ENCODE peak calls at places on chromosomes 16 and 17, in six cellular contexts. F, B, N, I, G and E are unnamed samples.

GRCh38 chr17:55149485-55149884 is 115.3 kb upstream of the HLF start:
- DNase-seq in N (no peak), B (no peak), G (peak), I (no peak), F (no peak), E (no peak)

GRCh38 chr17:74361613-74362391 is at the start of gene BTBD17:
- DNase-seq in G (peak), N (peak), F (peak), I (peak), B (peak), E (no peak)

GRCh38 chr16:30184430-30185140 is 1.2 kb downstream of the CORO1A start:
- DNase-seq in I (peak), N (peak), G (no peak), B (peak), F (peak), E (no peak)

GRCh38 chr17:32482568-32483320 is 4.0 kb upstream of the CDK5R1 start:
- DNase-seq in B (no peak), G (peak), F (no peak), I (no peak), N (no peak), E (no peak)

GRCh38 chr17:39069114-39069756 is 82.2 kb downstream of the PLXDC1 start:
- DNase-seq in N (no peak), G (peak), B (no peak), I (no peak), F (no peak), E (no peak)

GRCh38 chr17:39944393-39944711 is 16.8 kb downstream of the LRRC3C start:
- DNase-seq in B (no peak), G (no peak), F (no peak), I (no peak), N (no peak), E (no peak)

GRCh38 chr16:69318911-69319289 is 7.8 kb downstream of the VPS4A start:
- DNase-seq in I (no peak), B (peak), N (no peak), F (no peak), G (no peak), E (no peak)

GRCh38 chr17:5419959-5420653 is at the start of gene RPAIN:
- DNase-seq in B (peak), I (peak), G (peak), N (peak), F (peak), E (no peak)

GRCh38 chr16:23729503-23730424 is 16.7 kb upstream of the ERN2 start:
- DNase-seq in N (no peak), G (peak), F (peak), B (no peak), I (peak), E (no peak)

DNA sequence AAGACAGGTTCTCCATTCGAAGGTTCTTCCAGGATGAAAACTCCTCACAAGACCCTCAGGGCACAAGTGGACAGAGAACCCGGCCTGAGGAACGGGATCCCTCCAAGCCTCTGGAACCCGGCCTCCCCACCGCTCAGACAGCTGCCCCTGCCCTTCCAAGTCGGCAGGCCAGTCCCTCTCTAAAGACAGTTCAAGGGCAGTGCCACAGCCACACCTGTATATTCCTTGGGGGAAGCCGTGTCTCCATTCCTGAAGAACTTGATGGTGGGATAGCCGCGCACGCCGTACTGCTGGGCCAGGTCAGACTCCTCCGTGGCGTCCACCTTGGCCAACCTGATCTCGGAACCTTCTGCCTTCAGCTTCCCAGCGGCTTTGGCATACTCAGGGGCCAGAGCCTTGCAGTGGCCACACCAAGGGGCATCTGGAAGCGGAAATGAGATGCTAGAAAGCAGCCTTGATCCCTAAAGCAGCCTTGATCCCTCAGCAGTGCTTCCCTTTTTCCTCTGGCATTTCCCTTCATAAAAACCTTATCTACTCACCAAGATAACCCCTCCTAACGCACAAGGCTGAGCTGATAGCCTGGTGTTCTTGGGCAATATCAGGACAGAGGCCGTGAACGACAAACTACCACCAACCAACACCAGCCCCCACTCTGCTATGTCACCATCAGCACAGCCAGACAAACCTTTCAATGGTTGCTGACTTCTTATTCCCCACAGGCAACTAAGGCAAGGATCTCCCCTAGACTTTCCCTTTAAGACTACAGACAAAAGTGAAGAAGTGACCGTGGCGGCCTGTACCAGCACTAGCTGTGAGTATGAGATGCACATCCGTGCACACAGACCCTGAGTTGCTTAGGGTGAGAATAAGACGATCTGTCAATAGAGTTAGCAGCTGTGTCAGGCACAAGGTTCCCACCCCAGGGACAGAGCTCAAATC is 1.1 kb downstream of the P4HB start:
- DNase-seq in I (no peak), B (no peak), F (no peak), N (no peak), G (no peak), E (no peak)
- TF ChIP-seq CTCF in I (no peak), B (no peak), F (no peak), N (no peak), G (no peak), E (no peak)

DNA sequence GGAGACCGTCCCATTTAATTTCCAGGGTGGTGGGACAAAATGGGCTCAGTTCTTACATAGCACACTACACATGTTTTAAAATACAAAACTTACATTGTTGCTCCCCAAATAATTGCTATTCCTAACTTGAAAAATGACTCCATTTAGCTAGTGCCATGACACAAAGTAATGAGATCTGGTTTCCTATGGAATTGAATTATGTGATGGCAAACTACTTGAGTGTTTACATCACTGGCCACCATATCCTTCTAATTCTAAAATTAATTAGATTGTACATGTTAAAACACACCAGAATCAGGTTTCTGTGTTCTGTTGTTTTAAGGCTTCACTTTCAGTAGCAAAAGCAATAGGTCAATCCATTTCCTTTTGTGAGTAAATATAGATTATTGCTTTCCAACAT is 6.4 kb downstream of the PSME3IP1 start:
- DNase-seq in F (no peak), N (no peak), B (no peak), G (no peak), I (no peak), E (no peak)
- H3K4me3 ChIP-seq in F (no peak), N (no peak), B (no peak), G (no peak), I (no peak), E (no peak)

GRCh38 chr17:72810991-72811508 is 281.4 kb downstream of the SLC39A11 start:
- DNase-seq in G (no peak), F (no peak), I (no peak), B (no peak), N (no peak), E (no peak)
- TF ChIP-seq CTCF in G (no peak), F (no peak), I (no peak), B (no peak), N (no peak), E (no peak)

DNA sequence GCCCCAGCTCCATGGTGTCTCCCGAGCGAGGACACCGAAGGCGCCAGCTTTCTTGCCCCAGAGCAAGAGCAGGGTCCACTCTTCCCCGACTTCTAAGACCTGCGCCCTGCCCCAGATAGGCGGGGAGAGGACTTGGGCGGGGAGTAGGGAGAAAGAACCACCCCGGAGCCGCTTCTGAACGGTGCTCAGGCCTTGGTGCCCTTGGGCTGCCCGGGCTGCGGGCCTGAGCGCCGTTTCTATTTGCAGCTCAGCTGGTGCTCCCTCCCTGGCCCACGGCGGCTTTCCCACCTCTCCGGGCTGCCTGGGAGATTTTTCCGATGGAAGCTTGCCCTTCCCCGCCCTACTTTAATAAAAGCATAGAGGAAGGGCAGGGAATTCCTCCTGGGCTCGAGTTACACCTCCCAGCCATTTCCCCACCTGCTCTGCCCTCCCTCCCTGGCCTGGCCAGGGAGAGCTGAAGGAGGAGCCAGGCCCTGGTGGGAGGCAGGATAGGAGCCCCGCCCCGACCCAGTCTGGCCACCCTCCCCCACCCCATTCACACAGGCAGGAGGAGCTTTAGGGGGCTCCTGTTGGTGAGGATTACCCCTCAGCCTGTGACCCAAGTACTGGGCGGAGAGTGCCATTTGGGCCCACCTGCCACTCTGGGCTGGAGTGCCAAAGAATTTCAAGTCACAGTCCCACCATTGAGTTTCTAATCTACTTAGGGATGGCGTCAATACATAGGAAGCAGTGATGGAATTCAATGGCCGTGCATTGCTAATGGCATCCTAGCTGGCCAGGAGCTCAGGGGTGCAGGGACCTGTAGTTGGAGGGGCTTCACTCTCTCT is 2.0 kb downstream of the MMP15 start:
- DNase-seq in I (peak), F (peak), G (peak), B (no peak), N (peak), E (no peak)
- H3K4me3 ChIP-seq in I (peak), F (peak), G (peak), B (peak), N (peak), E (peak)

GRCh38 chr17:78265121-78265520 is 33.7 kb downstream of the TMEM235 start:
- DNase-seq in N (no peak), F (no peak), G (no peak), I (no peak), B (no peak), E (no peak)

GRCh38 chr17:78266231-78266631 is 34.8 kb downstream of the TMEM235 start:
- DNase-seq in I (no peak), F (peak), B (no peak), G (peak), N (no peak), E (peak)

GRCh38 chr17:78266771-78267170 is 35.3 kb downstream of the TMEM235 start:
- DNase-seq in N (no peak), G (no peak), B (no peak), F (no peak), I (no peak), E (no peak)

GRCh38 chr17:78263063-78263735 is 31.8 kb downstream of the TMEM235 start:
- DNase-seq in B (no peak), I (peak), N (peak), G (no peak), F (peak), E (no peak)

DNA sequence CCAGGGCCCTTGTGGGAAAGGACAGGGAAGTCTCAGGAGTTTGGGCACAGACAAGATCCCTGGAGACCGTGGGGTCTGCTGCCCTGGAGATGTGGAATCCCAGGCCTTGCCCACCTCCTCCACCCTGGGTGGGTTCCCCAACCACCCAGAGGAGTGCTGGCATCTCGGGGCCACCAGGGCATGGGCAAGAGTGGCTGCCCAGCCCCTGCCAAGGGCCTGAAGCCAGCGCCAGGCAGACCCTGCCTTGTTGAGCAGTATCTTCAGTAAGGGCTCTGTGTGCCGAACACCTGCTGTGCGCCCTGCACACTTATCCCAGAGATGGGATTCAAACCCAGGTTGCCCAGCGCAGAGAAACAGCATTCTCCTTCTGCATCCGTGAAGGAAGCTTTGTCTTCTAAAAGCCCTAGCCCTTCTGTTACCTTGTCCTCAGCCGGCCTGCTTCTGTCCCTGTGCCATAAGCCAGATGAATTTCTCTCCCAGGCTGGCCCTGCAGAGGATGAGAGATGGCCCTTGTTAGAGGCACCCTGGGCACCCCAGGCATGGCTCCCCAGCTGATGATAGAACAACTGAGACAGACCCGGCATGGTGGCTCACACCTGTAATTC is 32.4 kb downstream of the TMEM235 start:
- DNase-seq in B (no peak), F (no peak), I (no peak), G (no peak), N (no peak), E (no peak)
- TF ChIP-seq CTCF in B (no peak), F (no peak), I (no peak), G (no peak), N (no peak), E (no peak)

GRCh38 chr17:8304181-8304910 is 5.7 kb upstream of the ARHGEF15 start:
- DNase-seq in F (no peak), G (no peak), B (no peak), N (no peak), I (no peak), E (no peak)

GRCh38 chr17:8294361-8294760 is 839 bp downstream of the SLC25A35 start:
- DNase-seq in N (no peak), G (no peak), B (no peak), I (no peak), F (no peak), E (no peak)

GRCh38 chr17:8294814-8295316 is 335 bp downstream of the SLC25A35 start:
- DNase-seq in B (no peak), F (no peak), G (no peak), N (no peak), I (no peak), E (no peak)

GRCh38 chr17:8300629-8301242 is 5.5 kb upstream of the SLC25A35 start:
- DNase-seq in N (peak), G (peak), B (peak), I (peak), F (peak), E (peak)

GRCh38 chr17:8300226-8300625 is 5.0 kb upstream of the SLC25A35 start:
- DNase-seq in N (no peak), F (no peak), I (no peak), G (no peak), B (no peak), E (no peak)
- H3K4me3 ChIP-seq in N (no peak), F (no peak), I (no peak), G (no peak), B (no peak), E (no peak)

GRCh38 chr17:11980813-11981212 is 16.5 kb downstream of the ZNF18 start:
- DNase-seq in N (no peak), I (no peak), G (no peak), F (no peak), B (no peak), E (no peak)
- TF ChIP-seq CTCF in N (no peak), I (peak), G (no peak), F (no peak), B (no peak), E (no peak)

GRCh38 chr17:47694818-47695663 is 1.1 kb downstream of the TBKBP1 start:
- DNase-seq in B (peak), I (peak), N (peak), F (peak), G (peak), E (no peak)
- H3K4me3 ChIP-seq in B (peak), I (peak), N (peak), F (peak), G (peak), E (peak)